ENCODE peak calls at places on chromosomes 2 and 18, in six cellular contexts. J is endothelial cell; E is activated CD4-positive, alpha-beta memory T cell treated with anti-CD3 and anti-CD28 coated beads for 36 hours; A is fibroblast of lung; V is sciatic nerve; T is iris pigment epithelial cell. S is an unnamed sample.

GRCh38 chr2:143128681-143129580 is at the start of gene ARHGAP15:
- DNase-seq in V (no peak), J (no peak), A (no peak), E (peak), T (no peak), S (no peak)

GRCh38 chr2:6254446-6254845 is 562.3 kb downstream of the SOX11 start:
- DNase-seq in J (no peak), E (no peak), A (no peak), V (no peak), T (no peak), S (no peak)

GRCh38 chr2:207044963-207045362 is 105.6 kb downstream of the CPO start:
- DNase-seq in T (no peak), J (no peak), E (no peak), A (no peak), V (no peak), S (no peak)

GRCh38 chr2:47016172-47016913 is 100.7 kb upstream of the MCFD2 start:
- DNase-seq in V (no peak), J (no peak), E (no peak), A (peak), T (peak), S (peak)

GRCh38 chr2:9179572-9180201 is 26.9 kb upstream of the ASAP2 start:
- DNase-seq in J (no peak), A (peak), V (no peak), T (peak), E (no peak), S (no peak)

GRCh38 chr18:58417752-58418151 is 211.1 kb downstream of the ALPK2 start:
- DNase-seq in V (no peak), T (peak), J (no peak), E (no peak), A (peak), S (no peak)

GRCh38 chr2:105739408-105739807 is 5.3 kb upstream of the NCK2 start:
- DNase-seq in J (no peak), E (peak), A (no peak), V (no peak), T (no peak), S (no peak)

GRCh38 chr2:112630268-112630667 is 15.5 kb upstream of the SLC20A1 start:
- DNase-seq in A (no peak), T (no peak), E (no peak), J (no peak), V (no peak), S (no peak)

GRCh38 chr2:192190474-192190873 is 4.3 kb downstream of the TMEFF2 start:
- DNase-seq in A (peak), E (no peak), J (no peak), V (no peak), T (peak), S (no peak)

GRCh38 chr2:128362889-128363228 is 44.2 kb upstream of the HS6ST1 start:
- DNase-seq in E (no peak), V (peak), A (peak), J (no peak), T (peak), S (peak)

GRCh38 chr2:214545881-214546280 is 135.0 kb downstream of the VWC2L start:
- DNase-seq in J (no peak), A (no peak), T (no peak), V (no peak), E (no peak), S (no peak)

GRCh38 chr2:172430671-172431070 is 3.3 kb downstream of the ITGA6 start:
- DNase-seq in J (no peak), E (no peak), T (no peak), V (no peak), A (peak), S (no peak)

GRCh38 chr2:25454824-25455611 is 113.3 kb upstream of the DNMT3A start:
- DNase-seq in A (no peak), J (no peak), V (no peak), E (no peak), T (no peak), S (no peak)

GRCh38 chr2:130766711-130767407 is 11.5 kb downstream of the AMER3 start:
- DNase-seq in E (no peak), V (peak), A (no peak), J (no peak), T (no peak), S (no peak)

GRCh38 chr2:79971807-79972206 is 332.7 kb downstream of the LRRTM1 start:
- DNase-seq in J (peak), V (no peak), E (no peak), T (peak), A (no peak), S (peak)

GRCh38 chr2:207423886-207424285 is 105.9 kb upstream of the CREB1 start:
- DNase-seq in A (peak), E (peak), V (no peak), J (no peak), T (peak), S (no peak)

GRCh38 chr18:28359177-28359576 is 182.2 kb upstream of the CDH2 start:
- DNase-seq in V (no peak), J (no peak), T (no peak), E (no peak), A (no peak), S (no peak)

GRCh38 chr2:44237221-44237620 is 38.1 kb upstream of the SLC3A1 start:
- DNase-seq in J (no peak), A (no peak), E (peak), T (no peak), V (no peak), S (no peak)

GRCh38 chr2:30894498-30895119 is 87.4 kb upstream of the CAPN13 start:
- DNase-seq in T (no peak), V (no peak), J (no peak), E (no peak), A (no peak), S (no peak)

GRCh38 chr2:68715353-68716041 is 19.1 kb upstream of the ARHGAP25 start:
- DNase-seq in E (peak), V (peak), T (peak), A (peak), J (peak), S (peak)

GRCh38 chr2:210654091-210654490 is 97.7 kb downstream of the CPS1 start:
- DNase-seq in A (no peak), T (peak), V (no peak), E (no peak), J (no peak), S (no peak)

GRCh38 chr18:59748628-59749360 is 51.6 kb upstream of the CCBE1 start:
- DNase-seq in J (no peak), A (peak), E (no peak), T (peak), V (no peak), S (no peak)

GRCh38 chr18:10397004-10397403 is 57.4 kb upstream of the APCDD1 start:
- DNase-seq in V (no peak), J (no peak), E (no peak), T (no peak), A (no peak), S (no peak)

GRCh38 chr18:13264091-13264777 is 45.7 kb downstream of the LDLRAD4 start:
- DNase-seq in A (peak), V (peak), E (peak), J (no peak), T (no peak), S (peak)

GRCh38 chr2:30217644-30218361 is 13.5 kb upstream of the LBH start:
- DNase-seq in T (no peak), A (no peak), V (no peak), J (no peak), E (peak), S (no peak)

GRCh38 chr2:95270541-95271081 is 3.6 kb upstream of the PROM2 start:
- DNase-seq in J (no peak), A (no peak), T (no peak), E (no peak), V (peak), S (peak)

GRCh38 chr2:8515864-8516533 is 165.9 kb upstream of the ID2 start:
- DNase-seq in J (no peak), T (no peak), V (no peak), A (no peak), E (peak), S (no peak)

GRCh38 chr2:200454839-200455801 is 54.7 kb downstream of the KCTD18 start:
- DNase-seq in V (no peak), A (peak), E (peak), J (no peak), T (peak), S (no peak)